ENCODE peak calls at places on chromosomes 6 and 20, in six cellular contexts. L is HepG2, X is GM12891, W is K562, U is H1, M is GM12878. N is an unnamed sample.

GRCh38 chr20:58241766-58242465 is 13.5 kb upstream of the ANKRD60 start:
- DNase-seq in M (no peak), X (no peak), L (no peak), U (no peak), W (no peak), N (no peak)

GRCh38 chr6:126748141-126748540 is 370.3 kb upstream of the RSPO3 start:
- DNase-seq in L (no peak), U (no peak), M (no peak), W (no peak), X (no peak), N (no peak)

GRCh38 chr6:34658605-34659218 is 37.9 kb downstream of the ILRUN start:
- DNase-seq in W (no peak), U (no peak), L (no peak), M (no peak), X (no peak), N (no peak)

GRCh38 chr6:151004415-151005024 is 139.0 kb downstream of the MTHFD1L start:
- DNase-seq in X (no peak), M (no peak), U (no peak), L (peak; percentile 59), W (no peak), N (no peak)

GRCh38 chr6:82246802-82247633 is 526 bp downstream of the IBTK start:
- DNase-seq in X (no peak), L (peak; percentile 83), M (no peak), U (no peak), W (peak; percentile 73), N (peak; percentile 37)

GRCh38 chr20:21628800-21629199 is 76.7 kb upstream of the PAX1 start:
- DNase-seq in L (no peak), M (no peak), W (no peak), X (no peak), U (no peak), N (no peak)

GRCh38 chr6:142839686-142840040 is 105.3 kb downstream of the HIVEP2 start:
- DNase-seq in L (no peak), M (no peak), U (no peak), W (no peak), X (no peak), N (no peak)

GRCh38 chr6:82818727-82819126 is 246.9 kb downstream of the UBE3D start:
- DNase-seq in L (no peak), W (no peak), M (no peak), U (no peak), X (no peak), N (no peak)

GRCh38 chr6:90533615-90534336 is 53.1 kb downstream of the MAP3K7 start:
- DNase-seq in M (no peak), L (no peak), W (no peak), U (no peak), X (no peak), N (no peak)

GRCh38 chr6:30891816-30892553 is 7.7 kb downstream of the DDR1 start:
- DNase-seq in U (no peak), L (no peak), M (no peak), X (no peak), W (no peak), N (no peak)

GRCh38 chr6:62284725-62285124 is 1.3 kb downstream of the KHDRBS2 start:
- DNase-seq in L (no peak), W (no peak), X (no peak), M (no peak), U (no peak), N (no peak)

GRCh38 chr6:5511924-5512323 is 250.6 kb downstream of the FARS2 start:
- DNase-seq in U (no peak), W (peak; percentile 23), M (no peak), X (no peak), L (no peak), N (no peak)

GRCh38 chr6:170199716-170200115 is 91.2 kb downstream of the DLL1 start:
- DNase-seq in L (no peak), X (no peak), U (peak; percentile 16), M (no peak), W (no peak), N (no peak)

GRCh38 chr6:22320750-22321149 is 23.9 kb upstream of the PRL start:
- DNase-seq in L (peak; percentile 2), M (no peak), W (no peak), U (no peak), X (no peak), N (no peak)

GRCh38 chr6:105270511-105270910 is 90.7 kb upstream of the POPDC3 start:
- DNase-seq in M (no peak), W (no peak), L (no peak), U (no peak), X (no peak), N (no peak)

GRCh38 chr6:79570802-79571367 is 33.7 kb upstream of the LCA5 start:
- DNase-seq in W (peak; percentile 42), M (no peak), X (no peak), L (peak; percentile 41), U (no peak), N (peak; percentile 5)

DNA sequence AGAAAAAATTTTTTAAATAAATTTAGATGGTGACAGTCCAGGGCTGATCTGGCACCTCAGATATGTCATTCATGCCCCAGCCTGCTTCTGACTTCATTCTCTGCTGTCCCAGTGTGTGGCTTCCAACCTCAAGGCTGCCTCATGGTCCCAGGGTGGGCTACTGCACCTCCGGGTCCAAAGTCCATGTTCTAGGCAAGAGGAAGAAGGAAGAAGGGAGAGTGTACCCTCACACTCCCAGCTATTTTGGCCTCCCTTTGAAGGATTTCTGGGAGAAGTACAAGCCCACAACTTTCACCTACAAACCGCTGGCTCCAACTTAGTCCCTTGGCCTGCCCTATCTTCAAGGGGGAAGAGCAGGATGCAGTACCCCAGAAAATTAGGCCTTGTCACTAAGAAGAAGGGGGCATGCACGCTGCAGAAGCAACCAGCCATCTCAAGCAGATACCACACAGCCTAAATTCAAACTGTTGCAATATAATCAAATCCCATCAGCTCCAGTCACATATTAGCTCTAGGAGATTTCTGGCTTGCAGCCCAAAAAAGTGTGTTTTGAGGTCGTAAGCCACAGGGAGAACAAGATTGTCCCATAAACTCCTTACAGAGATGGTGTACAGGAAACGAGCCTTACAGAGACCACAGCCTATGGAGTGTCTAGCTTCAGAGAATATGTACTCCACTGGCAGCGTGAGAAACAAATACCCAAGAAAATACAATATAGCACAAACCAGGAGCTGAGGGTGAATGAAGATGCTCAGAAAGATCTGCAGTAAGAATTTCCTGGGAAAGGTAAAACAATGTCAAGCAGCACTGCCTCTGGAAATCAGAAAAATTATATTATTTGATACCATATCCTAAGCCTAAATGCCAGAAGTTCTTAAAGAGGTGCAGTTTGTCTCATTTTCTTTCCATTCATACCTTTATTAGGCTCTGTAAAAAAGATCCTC is 844 bp upstream of the BTN3A2 start:
- DNase-seq in X (no peak), M (peak; percentile 17), W (no peak), U (no peak), L (no peak), N (no peak)
- TF ChIP-seq TAF1 in X (no peak), M (no peak), W (no peak), U (no peak), L (no peak), N (peak; percentile 20)

DNA sequence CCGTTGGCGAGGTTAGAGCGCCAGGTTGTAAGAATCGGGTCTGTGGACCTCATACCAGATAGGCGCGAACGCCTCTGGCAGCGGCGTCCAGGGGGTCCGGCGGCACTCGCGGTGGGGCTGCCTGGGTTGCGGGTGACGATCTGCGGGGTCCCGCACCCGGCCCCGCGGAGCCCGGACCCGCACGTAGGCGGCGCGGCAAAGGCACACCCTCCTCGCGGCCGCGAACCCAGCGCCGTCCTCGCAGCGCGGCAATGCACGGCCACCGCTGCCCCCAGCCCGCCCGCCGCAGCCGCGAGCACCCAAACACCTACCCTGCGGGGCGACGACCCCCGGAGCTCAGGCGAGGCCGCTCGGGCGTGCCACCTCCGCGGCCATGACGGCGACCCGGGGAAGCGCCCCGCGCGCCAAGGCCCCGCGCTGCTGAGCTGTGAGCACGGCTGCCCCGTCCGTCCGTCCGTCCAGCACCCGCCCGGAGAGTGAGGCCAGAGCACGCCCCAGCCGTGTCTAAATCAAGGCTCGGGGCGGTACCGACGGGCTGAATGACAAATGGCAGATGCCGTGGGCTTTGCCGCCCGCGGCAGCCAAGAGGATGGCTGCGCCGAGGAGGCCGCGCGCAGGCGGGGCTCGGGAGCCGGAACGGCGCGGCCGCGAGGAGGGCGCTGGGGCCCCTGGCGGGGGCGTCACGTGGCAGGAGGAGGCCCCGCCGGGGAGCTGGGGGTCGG is at the start of gene PLAGL1:
- DNase-seq in X (peak; percentile 35), M (no peak), L (peak; percentile 4), U (peak; percentile 60), W (peak; percentile 60), N (peak; percentile 20)
- TF ChIP-seq POLR2AphosphoS5 in X (peak; percentile 29), M (no peak), L (no peak), U (no peak), W (peak; percentile 42), N (no peak)

DNA sequence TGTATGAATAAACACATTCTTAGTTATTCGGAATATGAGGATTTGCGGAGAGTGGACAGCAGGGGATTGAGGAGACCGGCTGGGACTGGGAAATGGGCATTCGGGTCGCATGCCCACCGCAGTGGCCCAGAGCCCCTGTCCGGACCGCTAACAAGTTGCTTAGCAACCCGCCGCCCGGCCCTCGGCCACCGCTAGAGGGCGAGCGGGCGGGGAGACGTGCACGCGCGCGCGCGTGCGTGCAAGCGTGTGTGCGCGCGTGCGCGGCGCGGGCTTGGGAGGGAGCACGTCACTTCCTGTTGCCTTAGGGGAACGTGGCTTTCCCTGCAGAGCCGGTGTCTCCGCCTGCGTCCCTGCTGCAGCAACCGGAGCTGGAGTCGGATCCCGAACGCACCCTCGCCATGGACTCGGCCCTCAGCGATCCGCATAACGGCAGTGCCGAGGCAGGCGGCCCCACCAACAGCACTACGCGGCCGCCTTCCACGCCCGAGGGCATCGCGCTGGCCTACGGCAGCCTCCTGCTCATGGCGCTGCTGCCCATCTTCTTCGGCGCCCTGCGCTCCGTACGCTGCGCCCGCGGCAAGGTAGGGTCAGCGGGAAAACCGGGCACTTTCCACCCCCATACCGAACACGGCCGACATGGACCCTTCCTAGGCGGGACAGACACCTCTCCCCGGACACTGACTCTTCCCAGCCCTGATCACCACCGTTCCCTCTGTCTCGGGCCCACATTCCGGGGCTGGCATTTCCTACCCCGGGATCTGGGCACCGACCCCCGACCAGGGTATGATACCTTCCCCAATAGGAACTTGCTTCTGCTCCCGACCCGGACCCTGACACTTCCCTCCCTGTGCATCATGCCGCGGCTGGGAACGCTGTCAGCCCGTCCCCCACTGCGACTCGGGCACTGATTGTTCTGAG is at the start of gene HM13:
- DNase-seq in U (peak; percentile 90), M (peak; percentile 63), L (peak; percentile 93), X (peak; percentile 92), W (peak; percentile 96), N (peak; percentile 88)
- TF ChIP-seq POLR2A in U (peak; percentile 90), M (peak; percentile 100), L (peak; percentile 99), X (peak; percentile 86), W (peak; percentile 90), N (peak; percentile 94)

DNA sequence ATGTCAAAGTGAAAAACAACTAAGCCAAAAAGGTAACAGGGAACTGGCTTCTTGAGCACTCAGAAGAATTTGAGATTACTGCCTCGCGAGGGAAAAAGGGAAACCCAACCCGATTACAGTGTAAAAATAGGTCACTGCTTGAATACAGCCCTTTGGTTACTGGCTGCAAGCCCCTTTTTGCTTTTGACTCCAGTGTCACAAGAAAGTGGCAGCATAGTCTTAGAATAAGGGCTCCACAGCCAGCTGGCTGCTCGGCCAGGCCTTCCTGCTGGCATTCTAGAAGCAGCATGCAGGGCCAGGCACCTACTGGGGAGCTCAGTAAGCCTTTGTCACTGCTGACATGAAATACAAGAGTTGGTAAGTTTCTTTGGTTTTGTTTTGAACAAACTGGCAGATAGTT is 83.0 kb downstream of the ZHX3 start:
- DNase-seq in X (no peak), M (no peak), U (no peak), L (no peak), W (no peak), N (no peak)
- TF ChIP-seq TAF1 in X (no peak), M (no peak), U (no peak), L (no peak), W (no peak), N (no peak)